ENCODE peak calls at places on chromosomes 5 and 9, in eight cellular contexts. Y, U, Z, R, M, T, E and C are unnamed samples.

GRCh38 chr9:131276107-131276888 is at the start of gene FAM78A:
- DNase-seq in Y (no peak), U (no peak), Z (peak), R (peak), M (peak), T (no peak), E (no peak), C (peak)

GRCh38 chr9:135815433-135816178 is 91.7 kb downstream of the CAMSAP1 start:
- DNase-seq in Y (no peak), U (peak), Z (no peak), R (no peak), M (no peak), T (no peak), E (no peak), C (no peak)

GRCh38 chr5:143195496-143195895 is 208.0 kb downstream of the NR3C1 start:
- DNase-seq in Y (no peak), U (no peak), Z (no peak), R (no peak), M (no peak), T (peak), E (no peak), C (no peak)

GRCh38 chr5:42591026-42591425 is 165.6 kb upstream of the CCDC152 start:
- DNase-seq in Y (no peak), U (no peak), Z (no peak), R (peak), M (no peak), T (peak), E (no peak), C (peak)

GRCh38 chr5:151912360-151912759 is 12.3 kb downstream of the GLRA1 start:
- DNase-seq in Y (no peak), U (no peak), Z (no peak), R (no peak), M (no peak), T (no peak), E (no peak), C (no peak)

GRCh38 chr5:59081693-59082092 is 498.8 kb downstream of the RAB3C start:
- DNase-seq in Y (no peak), U (no peak), Z (no peak), R (no peak), M (no peak), T (no peak), E (no peak), C (no peak)

GRCh38 chr5:173834070-173834771 is 53.9 kb upstream of the CPEB4 start:
- DNase-seq in Y (no peak), U (no peak), Z (no peak), R (no peak), M (no peak), T (no peak), E (no peak), C (no peak)

GRCh38 chr5:149697001-149697400 is 33.1 kb upstream of the PPARGC1B start:
- DNase-seq in Y (no peak), U (no peak), Z (no peak), R (no peak), M (no peak), T (peak), E (no peak), C (no peak)

GRCh38 chr9:127838375-127839078 is 15.9 kb downstream of the ENG start:
- DNase-seq in Y (no peak), U (peak), Z (no peak), R (peak), M (no peak), T (peak), E (peak), C (no peak)

GRCh38 chr9:105138306-105138801 is 106.1 kb upstream of the SLC44A1 start:
- DNase-seq in Y (no peak), U (no peak), Z (no peak), R (no peak), M (no peak), T (peak), E (no peak), C (no peak)

GRCh38 chr5:83148370-83148769 is 71.0 kb downstream of the XRCC4 start:
- DNase-seq in Y (no peak), U (no peak), Z (no peak), R (no peak), M (no peak), T (no peak), E (no peak), C (no peak)

GRCh38 chr9:87195306-87195705 is 248.0 kb upstream of the GAS1 start:
- DNase-seq in Y (no peak), U (no peak), Z (no peak), R (no peak), M (no peak), T (peak), E (no peak), C (no peak)

GRCh38 chr9:135247174-135247930 is 159.9 kb downstream of the OLFM1 start:
- DNase-seq in Y (no peak), U (peak), Z (no peak), R (no peak), M (no peak), T (no peak), E (no peak), C (no peak)

GRCh38 chr5:62457071-62457470 is 44.5 kb downstream of the IPO11 start:
- DNase-seq in Y (no peak), U (no peak), Z (no peak), R (no peak), M (no peak), T (peak), E (no peak), C (no peak)

GRCh38 chr9:90898229-90898628 is 96.6 kb downstream of the SYK start:
- DNase-seq in Y (no peak), U (no peak), Z (no peak), R (no peak), M (no peak), T (peak), E (no peak), C (no peak)

GRCh38 chr9:124812401-124813016 is 35.6 kb downstream of the OLFML2A start:
- DNase-seq in Y (no peak), U (no peak), Z (no peak), R (no peak), M (peak), T (peak), E (peak), C (no peak)

GRCh38 chr5:172714491-172715420 is 56.2 kb downstream of the DUSP1 start:
- DNase-seq in Y (peak), U (peak), Z (peak), R (peak), M (peak), T (peak), E (peak), C (peak)

GRCh38 chr9:110996436-110997224 is 41.6 kb downstream of the LPAR1 start:
- DNase-seq in Y (no peak), U (no peak), Z (no peak), R (peak), M (no peak), T (peak), E (no peak), C (no peak)

GRCh38 chr9:14271078-14271673 is 42.8 kb downstream of the NFIB start:
- DNase-seq in Y (no peak), U (no peak), Z (no peak), R (peak), M (no peak), T (peak), E (peak), C (no peak)

GRCh38 chr9:77587851-77588250 is 60.3 kb downstream of the GNA14 start:
- DNase-seq in Y (no peak), U (no peak), Z (no peak), R (no peak), M (no peak), T (no peak), E (no peak), C (no peak)

GRCh38 chr9:126939821-126940221 is 25.2 kb downstream of the RALGPS1 start:
- DNase-seq in Y (no peak), U (no peak), Z (no peak), R (no peak), M (no peak), T (no peak), E (peak), C (peak)

GRCh38 chr5:171750316-171750788 is 35.3 kb upstream of the SMIM23 start:
- DNase-seq in Y (no peak), U (peak), Z (no peak), R (peak), M (peak), T (peak), E (peak), C (peak)

GRCh38 chr5:131156385-131156784 is 8.7 kb downstream of the HINT1 start:
- DNase-seq in Y (no peak), U (no peak), Z (no peak), R (no peak), M (no peak), T (no peak), E (no peak), C (no peak)

GRCh38 chr9:90872835-90873294 is 71.2 kb downstream of the SYK start:
- DNase-seq in Y (no peak), U (no peak), Z (no peak), R (no peak), M (no peak), T (no peak), E (no peak), C (no peak)

GRCh38 chr5:98929982-98930355 is 1.2 kb upstream of the CHD1 start:
- DNase-seq in Y (no peak), U (no peak), Z (no peak), R (no peak), M (no peak), T (no peak), E (peak), C (peak)

GRCh38 chr5:133993152-133993548 is 11.6 kb downstream of the VDAC1 start:
- DNase-seq in Y (no peak), U (no peak), Z (no peak), R (no peak), M (no peak), T (peak), E (no peak), C (no peak)

GRCh38 chr5:73160239-73160671 is 12.7 kb upstream of the TMEM174 start:
- DNase-seq in Y (no peak), U (no peak), Z (no peak), R (no peak), M (peak), T (no peak), E (no peak), C (no peak)

GRCh38 chr5:17225551-17225950 is 8.1 kb downstream of the BASP1 start:
- DNase-seq in Y (no peak), U (no peak), Z (no peak), R (no peak), M (no peak), T (no peak), E (no peak), C (no peak)

GRCh38 chr9:106334081-106334480 is 528.9 kb upstream of the ZNF462 start:
- DNase-seq in Y (no peak), U (no peak), Z (no peak), R (no peak), M (no peak), T (no peak), E (no peak), C (no peak)

GRCh38 chr5:72478276-72478675 is 28.9 kb downstream of the ZNF366 start:
- DNase-seq in Y (no peak), U (no peak), Z (no peak), R (no peak), M (no peak), T (no peak), E (no peak), C (no peak)

GRCh38 chr9:89387970-89388867 is 69.9 kb downstream of the SECISBP2 start:
- DNase-seq in Y (no peak), U (peak), Z (no peak), R (peak), M (no peak), T (peak), E (peak), C (peak)

GRCh38 chr5:43425965-43426364 is 13.8 kb upstream of the CCL28 start:
- DNase-seq in Y (no peak), U (no peak), Z (no peak), R (no peak), M (no peak), T (peak), E (peak), C (no peak)